ENCODE peak calls at places on chromosomes 11 and 22, in five cellular contexts. W, M, N, R and Y are unnamed samples.

GRCh38 chr11:95450547-95451123 is 219.6 kb upstream of the SESN3 start:
- ATAC-seq in W (no peak), M (peak; percentile 65), N (peak; percentile 69), R (no peak), Y (no peak)

GRCh38 chr11:118295199-118295598 is 9.3 kb upstream of the CD3E start:
- ATAC-seq in W (peak; percentile 30), M (no peak), N (no peak), R (no peak), Y (no peak)

GRCh38 chr22:29375436-29376076 is 12.8 kb downstream of the AP1B1 start:
- ATAC-seq in W (no peak), M (no peak), N (no peak), R (no peak), Y (peak; percentile 23)

GRCh38 chr11:44400431-44400830 is 90.5 kb upstream of the ALX4 start:
- ATAC-seq in W (no peak), M (no peak), N (no peak), R (no peak), Y (no peak)

GRCh38 chr22:22591348-22592299 is 32.6 kb upstream of the PRAME start:
- ATAC-seq in W (no peak), M (no peak), N (no peak), R (no peak), Y (no peak)

GRCh38 chr11:63508009-63508408 is 2.1 kb downstream of the LGALS12 start:
- ATAC-seq in W (no peak), M (peak; percentile 68), N (peak; percentile 73), R (peak; percentile 85), Y (peak; percentile 39)

GRCh38 chr11:117221775-117222517 is 9.9 kb downstream of the PCSK7 start:
- ATAC-seq in W (no peak), M (peak; percentile 53), N (peak; percentile 43), R (peak; percentile 21), Y (no peak)

GRCh38 chr11:121249039-121249663 is 43.4 kb upstream of the SC5D start:
- ATAC-seq in W (peak; percentile 80), M (peak; percentile 79), N (peak; percentile 65), R (peak; percentile 56), Y (peak; percentile 72)

GRCh38 chr11:65066315-65066714 is 8.0 kb upstream of the NAALADL1 start:
- ATAC-seq in W (no peak), M (no peak), N (no peak), R (no peak), Y (no peak)

GRCh38 chr11:70397336-70397982 is 870 bp upstream of the CTTN start:
- ATAC-seq in W (no peak), M (peak; percentile 32), N (no peak), R (peak; percentile 12), Y (peak; percentile 18)